ENCODE peak calls at places on chromosome 15, in seven cellular contexts. K, S, I, C, X, D and U are unnamed samples.

GRCh38 chr15:95017950-95018349 is 786.6 kb downstream of the MCTP2 start:
- DNase-seq in K (peak), S (no peak), I (peak), C (peak), X (no peak), D (no peak), U (no peak)

GRCh38 chr15:101033801-101034200 is 114.6 kb downstream of the LRRK1 start:
- DNase-seq in K (no peak), S (no peak), I (no peak), C (no peak), X (no peak), D (no peak), U (no peak)

GRCh38 chr15:80780416-80781221 is 1.4 kb downstream of the CEMIP start:
- DNase-seq in K (peak), S (no peak), I (no peak), C (peak), X (peak), D (no peak), U (no peak)

GRCh38 chr15:54307252-54307902 is 329.1 kb downstream of the UNC13C start:
- DNase-seq in K (no peak), S (no peak), I (no peak), C (no peak), X (no peak), D (no peak), U (no peak)

GRCh38 chr15:52093539-52094502 is 18.8 kb downstream of the BCL2L10 start:
- DNase-seq in K (no peak), S (no peak), I (peak), C (no peak), X (no peak), D (no peak), U (no peak)

GRCh38 chr15:57902155-57902554 is 163.4 kb downstream of the ALDH1A2 start:
- DNase-seq in K (no peak), S (no peak), I (no peak), C (no peak), X (no peak), D (no peak), U (no peak)

GRCh38 chr15:62444104-62445027 is 279.3 kb upstream of the C2CD4B start:
- DNase-seq in K (no peak), S (no peak), I (no peak), C (no peak), X (no peak), D (no peak), U (no peak)

GRCh38 chr15:51861557-51862350 is 32.3 kb downstream of the TMOD3 start:
- DNase-seq in K (no peak), S (no peak), I (no peak), C (no peak), X (peak), D (no peak), U (no peak)

GRCh38 chr15:62344806-62345539 is 179.9 kb upstream of the C2CD4B start:
- DNase-seq in K (peak), S (peak), I (peak), C (peak), X (peak), D (peak), U (peak)

GRCh38 chr15:66650433-66650832 is 51.6 kb upstream of the SMAD6 start:
- DNase-seq in K (peak), S (no peak), I (no peak), C (no peak), X (no peak), D (no peak), U (no peak)